ENCODE peak calls at places on chromosome 9, in five cellular contexts. One of them, this sample, is unnamed.

GRCh38 chr9:104374711-104375110 is 129.4 kb upstream of the OR13F1 start:
- ATAC-seq in stimulated activated naive B cell treated with anti-CD40 and anti-IgM and Interleukin-4, amounts not matched to agents 10 μg/mL and 1 μg/mL and 100 μg/mL, for 72 hours: no peak
- ATAC-seq in foreskin keratinocyte: no peak
- ATAC-seq in pancreas: no peak
- ATAC-seq in psoas muscle: no peak
- ATAC-seq in this sample: no peak

GRCh38 chr9:82582693-82583092 is 480.2 kb downstream of the RASEF start:
- ATAC-seq in stimulated activated naive B cell treated with anti-CD40 and anti-IgM and Interleukin-4, amounts not matched to agents 10 μg/mL and 1 μg/mL and 100 μg/mL, for 72 hours: no peak
- ATAC-seq in psoas muscle: no peak
- ATAC-seq in foreskin keratinocyte: no peak
- ATAC-seq in pancreas: peak
- ATAC-seq in this sample: no peak

GRCh38 chr9:105959491-105959890 is 265.1 kb downstream of the TMEM38B start:
- ATAC-seq in foreskin keratinocyte: no peak
- ATAC-seq in psoas muscle: no peak
- ATAC-seq in pancreas: no peak
- ATAC-seq in stimulated activated naive B cell treated with anti-CD40 and anti-IgM and Interleukin-4, amounts not matched to agents 10 μg/mL and 1 μg/mL and 100 μg/mL, for 72 hours: no peak
- ATAC-seq in this sample: no peak

GRCh38 chr9:96382175-96382574 is 1.3 kb downstream of the SLC35D2 start:
- ATAC-seq in stimulated activated naive B cell treated with anti-CD40 and anti-IgM and Interleukin-4, amounts not matched to agents 10 μg/mL and 1 μg/mL and 100 μg/mL, for 72 hours: no peak
- ATAC-seq in pancreas: peak
- ATAC-seq in psoas muscle: no peak
- ATAC-seq in foreskin keratinocyte: peak
- ATAC-seq in this sample: no peak

GRCh38 chr9:68416891-68417570 is 60.6 kb downstream of the PGM5 start:
- ATAC-seq in psoas muscle: no peak
- ATAC-seq in stimulated activated naive B cell treated with anti-CD40 and anti-IgM and Interleukin-4, amounts not matched to agents 10 μg/mL and 1 μg/mL and 100 μg/mL, for 72 hours: peak
- ATAC-seq in pancreas: no peak
- ATAC-seq in foreskin keratinocyte: no peak
- ATAC-seq in this sample: no peak

GRCh38 chr9:8643464-8643863 is 843.9 kb upstream of the DMAC1 start:
- ATAC-seq in psoas muscle: no peak
- ATAC-seq in pancreas: no peak
- ATAC-seq in foreskin keratinocyte: no peak
- ATAC-seq in stimulated activated naive B cell treated with anti-CD40 and anti-IgM and Interleukin-4, amounts not matched to agents 10 μg/mL and 1 μg/mL and 100 μg/mL, for 72 hours: no peak
- ATAC-seq in this sample: peak

GRCh38 chr9:125706661-125707539 is at the start of gene MAPKAP1:
- ATAC-seq in pancreas: peak
- ATAC-seq in foreskin keratinocyte: peak
- ATAC-seq in psoas muscle: peak
- ATAC-seq in stimulated activated naive B cell treated with anti-CD40 and anti-IgM and Interleukin-4, amounts not matched to agents 10 μg/mL and 1 μg/mL and 100 μg/mL, for 72 hours: peak
- ATAC-seq in this sample: peak

GRCh38 chr9:2213830-2214468 is 198.8 kb downstream of the SMARCA2 start:
- ATAC-seq in stimulated activated naive B cell treated with anti-CD40 and anti-IgM and Interleukin-4, amounts not matched to agents 10 μg/mL and 1 μg/mL and 100 μg/mL, for 72 hours: no peak
- ATAC-seq in psoas muscle: no peak
- ATAC-seq in foreskin keratinocyte: no peak
- ATAC-seq in pancreas: no peak
- ATAC-seq in this sample: no peak

GRCh38 chr9:89993678-89994630 is 389.1 kb downstream of the GADD45G start:
- ATAC-seq in foreskin keratinocyte: no peak
- ATAC-seq in psoas muscle: peak
- ATAC-seq in pancreas: peak
- ATAC-seq in stimulated activated naive B cell treated with anti-CD40 and anti-IgM and Interleukin-4, amounts not matched to agents 10 μg/mL and 1 μg/mL and 100 μg/mL, for 72 hours: no peak
- ATAC-seq in this sample: no peak

GRCh38 chr9:112754578-112754977 is 4.0 kb downstream of the SNX30 start:
- ATAC-seq in foreskin keratinocyte: peak
- ATAC-seq in psoas muscle: no peak
- ATAC-seq in pancreas: no peak
- ATAC-seq in stimulated activated naive B cell treated with anti-CD40 and anti-IgM and Interleukin-4, amounts not matched to agents 10 μg/mL and 1 μg/mL and 100 μg/mL, for 72 hours: no peak
- ATAC-seq in this sample: no peak

GRCh38 chr9:20042312-20042711 is 253.5 kb upstream of the SLC24A2 start:
- ATAC-seq in foreskin keratinocyte: no peak
- ATAC-seq in pancreas: no peak
- ATAC-seq in psoas muscle: no peak
- ATAC-seq in stimulated activated naive B cell treated with anti-CD40 and anti-IgM and Interleukin-4, amounts not matched to agents 10 μg/mL and 1 μg/mL and 100 μg/mL, for 72 hours: no peak
- ATAC-seq in this sample: no peak

GRCh38 chr9:93134740-93135444 is 841 bp upstream of the NINJ1 start:
- ATAC-seq in stimulated activated naive B cell treated with anti-CD40 and anti-IgM and Interleukin-4, amounts not matched to agents 10 μg/mL and 1 μg/mL and 100 μg/mL, for 72 hours: no peak
- ATAC-seq in psoas muscle: no peak
- ATAC-seq in foreskin keratinocyte: no peak
- ATAC-seq in pancreas: no peak
- ATAC-seq in this sample: peak

GRCh38 chr9:14373319-14373632 is 59.3 kb upstream of the NFIB start:
- ATAC-seq in psoas muscle: no peak
- ATAC-seq in pancreas: no peak
- ATAC-seq in stimulated activated naive B cell treated with anti-CD40 and anti-IgM and Interleukin-4, amounts not matched to agents 10 μg/mL and 1 μg/mL and 100 μg/mL, for 72 hours: no peak
- ATAC-seq in foreskin keratinocyte: no peak
- ATAC-seq in this sample: no peak

This sample was measured in stimulated activated memory B cell treated with anti-CD40 and anti-IgM and Interleukin-4, amounts not matched to agents 10 μg/mL and 1 μg/mL and 100 μg/mL, for 72 hours.